ENCODE peak calls at places on chromosomes 13 and 19, in eight cellular contexts. One of them, this sample, is unnamed.

GRCh38 chr19:45528744-45529453 is 21.6 kb downstream of the VASP start:
- DNase-seq in stimulated activated CD8-positive, alpha-beta memory T cell treated with anti-CD3 and anti-CD28 coated beads, Interleukin-2, amount 100 ng/mL, for 48 hours: no peak
- DNase-seq in EL: no peak
- DNase-seq in astrocyte of the cerebellum: no peak
- DNase-seq in activated T-cell treated with anti-CD3 and anti-CD28 coated beads, Interleukin-2, amount 50 U/mL, for 48 hours: no peak
- DNase-seq in LoVo: no peak
- DNase-seq in neural crest cell: no peak
- DNase-seq in NCI-H1105: peak; percentile 85
- DNase-seq in this sample: no peak

GRCh38 chr19:49339364-49340068 is 4.3 kb downstream of the CD37 start:
- DNase-seq in stimulated activated CD8-positive, alpha-beta memory T cell treated with anti-CD3 and anti-CD28 coated beads, Interleukin-2, amount 100 ng/mL, for 48 hours: no peak
- DNase-seq in EL: peak; percentile 56
- DNase-seq in astrocyte of the cerebellum: no peak
- DNase-seq in activated T-cell treated with anti-CD3 and anti-CD28 coated beads, Interleukin-2, amount 50 U/mL, for 48 hours: no peak
- DNase-seq in LoVo: peak; percentile 15
- DNase-seq in neural crest cell: peak; percentile 50
- DNase-seq in NCI-H1105: no peak
- DNase-seq in this sample: peak; percentile 92

GRCh38 chr13:27621366-27622101 is at the start of gene POLR1D:
- DNase-seq in stimulated activated CD8-positive, alpha-beta memory T cell treated with anti-CD3 and anti-CD28 coated beads, Interleukin-2, amount 100 ng/mL, for 48 hours: peak; percentile 66
- DNase-seq in EL: peak; percentile 75
- DNase-seq in astrocyte of the cerebellum: no peak
- DNase-seq in activated T-cell treated with anti-CD3 and anti-CD28 coated beads, Interleukin-2, amount 50 U/mL, for 48 hours: peak; percentile 83
- DNase-seq in LoVo: peak; percentile 91
- DNase-seq in neural crest cell: peak; percentile 50
- DNase-seq in NCI-H1105: peak; percentile 69
- DNase-seq in this sample: peak; percentile 94

GRCh38 chr19:17972230-17972629 is 5.3 kb downstream of the KCNN1 start:
- DNase-seq in stimulated activated CD8-positive, alpha-beta memory T cell treated with anti-CD3 and anti-CD28 coated beads, Interleukin-2, amount 100 ng/mL, for 48 hours: no peak
- DNase-seq in EL: no peak
- DNase-seq in astrocyte of the cerebellum: no peak
- DNase-seq in activated T-cell treated with anti-CD3 and anti-CD28 coated beads, Interleukin-2, amount 50 U/mL, for 48 hours: no peak
- DNase-seq in LoVo: no peak
- DNase-seq in neural crest cell: no peak
- DNase-seq in NCI-H1105: no peak
- DNase-seq in this sample: no peak

GRCh38 chr19:6963937-6964336 is 57.3 kb downstream of the MBD3L2B start:
- DNase-seq in stimulated activated CD8-positive, alpha-beta memory T cell treated with anti-CD3 and anti-CD28 coated beads, Interleukin-2, amount 100 ng/mL, for 48 hours: peak; percentile 23
- DNase-seq in EL: no peak
- DNase-seq in astrocyte of the cerebellum: no peak
- DNase-seq in activated T-cell treated with anti-CD3 and anti-CD28 coated beads, Interleukin-2, amount 50 U/mL, for 48 hours: peak; percentile 65
- DNase-seq in LoVo: no peak
- DNase-seq in neural crest cell: no peak
- DNase-seq in NCI-H1105: no peak
- DNase-seq in this sample: no peak

GRCh38 chr19:38047048-38047435 is 140.0 kb downstream of the SIPA1L3 start:
- DNase-seq in stimulated activated CD8-positive, alpha-beta memory T cell treated with anti-CD3 and anti-CD28 coated beads, Interleukin-2, amount 100 ng/mL, for 48 hours: no peak
- DNase-seq in EL: no peak
- DNase-seq in astrocyte of the cerebellum: no peak
- DNase-seq in activated T-cell treated with anti-CD3 and anti-CD28 coated beads, Interleukin-2, amount 50 U/mL, for 48 hours: peak; percentile 32
- DNase-seq in LoVo: no peak
- DNase-seq in neural crest cell: no peak
- DNase-seq in NCI-H1105: no peak
- DNase-seq in this sample: no peak

GRCh38 chr13:30998548-30999140 is 66.2 kb downstream of the TEX26 start:
- DNase-seq in stimulated activated CD8-positive, alpha-beta memory T cell treated with anti-CD3 and anti-CD28 coated beads, Interleukin-2, amount 100 ng/mL, for 48 hours: no peak
- DNase-seq in EL: no peak
- DNase-seq in astrocyte of the cerebellum: peak; percentile 38
- DNase-seq in activated T-cell treated with anti-CD3 and anti-CD28 coated beads, Interleukin-2, amount 50 U/mL, for 48 hours: no peak
- DNase-seq in LoVo: no peak
- DNase-seq in neural crest cell: no peak
- DNase-seq in NCI-H1105: peak; percentile 36
- DNase-seq in this sample: no peak

GRCh38 chr19:49114630-49115363 is 627 bp downstream of the LIN7B start:
- DNase-seq in stimulated activated CD8-positive, alpha-beta memory T cell treated with anti-CD3 and anti-CD28 coated beads, Interleukin-2, amount 100 ng/mL, for 48 hours: no peak
- DNase-seq in EL: peak; percentile 64
- DNase-seq in astrocyte of the cerebellum: no peak
- DNase-seq in activated T-cell treated with anti-CD3 and anti-CD28 coated beads, Interleukin-2, amount 50 U/mL, for 48 hours: peak; percentile 74
- DNase-seq in LoVo: no peak
- DNase-seq in neural crest cell: peak; percentile 57
- DNase-seq in NCI-H1105: peak; percentile 47
- DNase-seq in this sample: no peak

GRCh38 chr19:4063369-4064072 is 3.2 kb downstream of the ZBTB7A start:
- DNase-seq in stimulated activated CD8-positive, alpha-beta memory T cell treated with anti-CD3 and anti-CD28 coated beads, Interleukin-2, amount 100 ng/mL, for 48 hours: no peak
- DNase-seq in EL: no peak
- DNase-seq in astrocyte of the cerebellum: no peak
- DNase-seq in activated T-cell treated with anti-CD3 and anti-CD28 coated beads, Interleukin-2, amount 50 U/mL, for 48 hours: no peak
- DNase-seq in LoVo: no peak
- DNase-seq in neural crest cell: no peak
- DNase-seq in NCI-H1105: no peak
- DNase-seq in this sample: no peak

GRCh38 chr13:45468676-45469075 is 3.9 kb downstream of the COG3 start:
- DNase-seq in stimulated activated CD8-positive, alpha-beta memory T cell treated with anti-CD3 and anti-CD28 coated beads, Interleukin-2, amount 100 ng/mL, for 48 hours: no peak
- DNase-seq in EL: no peak
- DNase-seq in astrocyte of the cerebellum: no peak
- DNase-seq in activated T-cell treated with anti-CD3 and anti-CD28 coated beads, Interleukin-2, amount 50 U/mL, for 48 hours: no peak
- DNase-seq in LoVo: no peak
- DNase-seq in neural crest cell: no peak
- DNase-seq in NCI-H1105: no peak
- DNase-seq in this sample: no peak

GRCh38 chr13:97975851-97976550 is 22.5 kb downstream of the IPO5 start:
- DNase-seq in stimulated activated CD8-positive, alpha-beta memory T cell treated with anti-CD3 and anti-CD28 coated beads, Interleukin-2, amount 100 ng/mL, for 48 hours: peak; percentile 90
- DNase-seq in EL: peak; percentile 91
- DNase-seq in astrocyte of the cerebellum: peak; percentile 40
- DNase-seq in activated T-cell treated with anti-CD3 and anti-CD28 coated beads, Interleukin-2, amount 50 U/mL, for 48 hours: peak; percentile 90
- DNase-seq in LoVo: peak; percentile 94
- DNase-seq in neural crest cell: peak; percentile 92
- DNase-seq in NCI-H1105: peak; percentile 78
- DNase-seq in this sample: peak; percentile 95

GRCh38 chr19:10593820-10594637 is 6.9 kb upstream of the AP1M2 start:
- DNase-seq in stimulated activated CD8-positive, alpha-beta memory T cell treated with anti-CD3 and anti-CD28 coated beads, Interleukin-2, amount 100 ng/mL, for 48 hours: no peak
- DNase-seq in EL: no peak
- DNase-seq in astrocyte of the cerebellum: no peak
- DNase-seq in activated T-cell treated with anti-CD3 and anti-CD28 coated beads, Interleukin-2, amount 50 U/mL, for 48 hours: no peak
- DNase-seq in LoVo: no peak
- DNase-seq in neural crest cell: no peak
- DNase-seq in NCI-H1105: no peak
- DNase-seq in this sample: no peak

GRCh38 chr13:89865331-89865833 is 1482.1 kb upstream of the MIR17HG start:
- DNase-seq in stimulated activated CD8-positive, alpha-beta memory T cell treated with anti-CD3 and anti-CD28 coated beads, Interleukin-2, amount 100 ng/mL, for 48 hours: no peak
- DNase-seq in EL: no peak
- DNase-seq in astrocyte of the cerebellum: no peak
- DNase-seq in activated T-cell treated with anti-CD3 and anti-CD28 coated beads, Interleukin-2, amount 50 U/mL, for 48 hours: no peak
- DNase-seq in LoVo: no peak
- DNase-seq in neural crest cell: no peak
- DNase-seq in NCI-H1105: no peak
- DNase-seq in this sample: no peak

GRCh38 chr13:40060318-40061007 is 405.0 kb downstream of the COG6 start:
- DNase-seq in stimulated activated CD8-positive, alpha-beta memory T cell treated with anti-CD3 and anti-CD28 coated beads, Interleukin-2, amount 100 ng/mL, for 48 hours: peak; percentile 23
- DNase-seq in EL: peak; percentile 61
- DNase-seq in astrocyte of the cerebellum: peak; percentile 88
- DNase-seq in activated T-cell treated with anti-CD3 and anti-CD28 coated beads, Interleukin-2, amount 50 U/mL, for 48 hours: peak; percentile 67
- DNase-seq in LoVo: peak; percentile 6
- DNase-seq in neural crest cell: no peak
- DNase-seq in NCI-H1105: peak; percentile 79
- DNase-seq in this sample: no peak